ENCODE peak calls at places on chromosome 11, in six cellular contexts. One of them, this sample, is unnamed.

GRCh38 chr11:27506200-27507182 is at the start of gene LIN7C:
- DNase-seq in ELR: peak
- DNase-seq in fibroblast of the aortic adventitia: peak
- DNase-seq in foreskin fibroblast: peak
- DNase-seq in hypothalamus: peak
- DNase-seq in amygdala: peak
- DNase-seq in this sample: peak

GRCh38 chr11:35141538-35141937 is 2.6 kb downstream of the CD44 start:
- DNase-seq in ELR: peak
- DNase-seq in fibroblast of the aortic adventitia: no peak
- DNase-seq in foreskin fibroblast: no peak
- DNase-seq in hypothalamus: peak
- DNase-seq in amygdala: peak
- DNase-seq in this sample: no peak

GRCh38 chr11:66720223-66720898 is 8.7 kb downstream of the SPTBN2 start:
- DNase-seq in ELR: peak
- DNase-seq in fibroblast of the aortic adventitia: no peak
- DNase-seq in foreskin fibroblast: peak
- DNase-seq in hypothalamus: no peak
- DNase-seq in amygdala: no peak
- DNase-seq in this sample: peak

GRCh38 chr11:1741741-1742140 is 8.7 kb downstream of the IFITM10 start:
- DNase-seq in ELR: no peak
- DNase-seq in fibroblast of the aortic adventitia: no peak
- DNase-seq in foreskin fibroblast: no peak
- DNase-seq in hypothalamus: no peak
- DNase-seq in amygdala: no peak
- DNase-seq in this sample: no peak

GRCh38 chr11:8219257-8220021 is 44.2 kb downstream of the LMO1 start:
- DNase-seq in ELR: peak
- DNase-seq in fibroblast of the aortic adventitia: peak
- DNase-seq in foreskin fibroblast: peak
- DNase-seq in hypothalamus: no peak
- DNase-seq in amygdala: no peak
- DNase-seq in this sample: peak

GRCh38 chr11:107716884-107717532 is 5.2 kb upstream of the SLN start:
- DNase-seq in ELR: peak
- DNase-seq in fibroblast of the aortic adventitia: no peak
- DNase-seq in foreskin fibroblast: no peak
- DNase-seq in hypothalamus: no peak
- DNase-seq in amygdala: no peak
- DNase-seq in this sample: no peak

GRCh38 chr11:45852018-45852711 is 4.9 kb downstream of the CRY2 start:
- DNase-seq in ELR: no peak
- DNase-seq in fibroblast of the aortic adventitia: peak
- DNase-seq in foreskin fibroblast: no peak
- DNase-seq in hypothalamus: no peak
- DNase-seq in amygdala: peak
- DNase-seq in this sample: no peak

GRCh38 chr11:68215087-68215445 is 2.0 kb upstream of the KMT5B start:
- DNase-seq in ELR: no peak
- DNase-seq in fibroblast of the aortic adventitia: no peak
- DNase-seq in foreskin fibroblast: no peak
- DNase-seq in hypothalamus: no peak
- DNase-seq in amygdala: no peak
- DNase-seq in this sample: no peak

GRCh38 chr11:110196241-110196754 is 100.1 kb downstream of the RDX start:
- DNase-seq in ELR: peak
- DNase-seq in fibroblast of the aortic adventitia: peak
- DNase-seq in foreskin fibroblast: peak
- DNase-seq in hypothalamus: no peak
- DNase-seq in amygdala: no peak
- DNase-seq in this sample: no peak

GRCh38 chr11:60899021-60899936 is 7.1 kb downstream of the PRPF19 start:
- DNase-seq in ELR: peak
- DNase-seq in fibroblast of the aortic adventitia: peak
- DNase-seq in foreskin fibroblast: peak
- DNase-seq in hypothalamus: no peak
- DNase-seq in amygdala: no peak
- DNase-seq in this sample: no peak

GRCh38 chr11:125514336-125515101 is 18.5 kb upstream of the FEZ1 start:
- DNase-seq in ELR: peak
- DNase-seq in fibroblast of the aortic adventitia: peak
- DNase-seq in foreskin fibroblast: no peak
- DNase-seq in hypothalamus: no peak
- DNase-seq in amygdala: no peak
- DNase-seq in this sample: peak

GRCh38 chr11:134486106-134486505 is 74.1 kb upstream of the B3GAT1 start:
- DNase-seq in ELR: no peak
- DNase-seq in fibroblast of the aortic adventitia: no peak
- DNase-seq in foreskin fibroblast: no peak
- DNase-seq in hypothalamus: no peak
- DNase-seq in amygdala: no peak
- DNase-seq in this sample: no peak

GRCh38 chr11:34266090-34266912 is 91.5 kb downstream of the ABTB2 start:
- DNase-seq in ELR: peak
- DNase-seq in fibroblast of the aortic adventitia: peak
- DNase-seq in foreskin fibroblast: peak
- DNase-seq in hypothalamus: no peak
- DNase-seq in amygdala: peak
- DNase-seq in this sample: no peak

GRCh38 chr11:36097219-36097650 is 153.4 kb downstream of the LDLRAD3 start:
- DNase-seq in ELR: no peak
- DNase-seq in fibroblast of the aortic adventitia: no peak
- DNase-seq in foreskin fibroblast: no peak
- DNase-seq in hypothalamus: no peak
- DNase-seq in amygdala: no peak
- DNase-seq in this sample: no peak

GRCh38 chr11:88363004-88363403 is 25.5 kb upstream of the CTSC start:
- DNase-seq in ELR: no peak
- DNase-seq in fibroblast of the aortic adventitia: no peak
- DNase-seq in foreskin fibroblast: no peak
- DNase-seq in hypothalamus: no peak
- DNase-seq in amygdala: no peak
- DNase-seq in this sample: no peak